ENCODE peak calls at places on chromosomes 13 and 19, in seven cellular contexts. Z, L, P, Q, S, G and X are unnamed samples.

GRCh38 chr13:80945328-80945727 is 604.4 kb upstream of the SPRY2 start:
- DNase-seq in Z (no peak), L (no peak), P (peak; percentile 12), Q (peak; percentile 71), S (no peak), G (no peak), X (no peak)

GRCh38 chr13:20608438-20609020 is 41.6 kb downstream of the IFT88 start:
- DNase-seq in Z (no peak), L (no peak), P (no peak), Q (no peak), S (no peak), G (no peak), X (no peak)

GRCh38 chr19:52453324-52454094 is at the start of gene ZNF578:
- DNase-seq in Z (no peak), L (no peak), P (peak; percentile 95), Q (no peak), S (no peak), G (peak; percentile 63), X (no peak)

GRCh38 chr13:37173214-37173613 is 67.8 kb upstream of the CSNK1A1L start:
- DNase-seq in Z (no peak), L (no peak), P (no peak), Q (no peak), S (no peak), G (no peak), X (no peak)

GRCh38 chr19:37594982-37595382 is 306 bp downstream of the ZNF540 start:
- DNase-seq in Z (no peak), L (peak; percentile 16), P (no peak), Q (no peak), S (no peak), G (no peak), X (no peak)

GRCh38 chr19:3494559-3494958 is 5.9 kb downstream of the DOHH start:
- DNase-seq in Z (no peak), L (no peak), P (no peak), Q (no peak), S (no peak), G (no peak), X (no peak)

GRCh38 chr13:30766957-30767603 is 31.7 kb downstream of the ALOX5AP start:
- DNase-seq in Z (no peak), L (peak; percentile 59), P (no peak), Q (no peak), S (no peak), G (no peak), X (no peak)

GRCh38 chr19:21117041-21117907 is 24.6 kb upstream of the ZNF431 start:
- DNase-seq in Z (no peak), L (no peak), P (no peak), Q (no peak), S (no peak), G (no peak), X (no peak)

GRCh38 chr19:54262066-54262465 is 5.0 kb upstream of the LILRB5 start:
- DNase-seq in Z (no peak), L (no peak), P (no peak), Q (no peak), S (no peak), G (no peak), X (no peak)

GRCh38 chr19:46271488-46272197 is 25.2 kb upstream of the HIF3A start:
- DNase-seq in Z (no peak), L (no peak), P (no peak), Q (no peak), S (no peak), G (no peak), X (no peak)

GRCh38 chr13:27770809-27771208 is 21.5 kb upstream of the GSX1 start:
- DNase-seq in Z (no peak), L (no peak), P (peak; percentile 20), Q (peak; percentile 42), S (peak; percentile 31), G (peak; percentile 11), X (no peak)

GRCh38 chr13:110825516-110825915 is 89.4 kb downstream of the ANKRD10 start:
- DNase-seq in Z (no peak), L (no peak), P (no peak), Q (no peak), S (no peak), G (no peak), X (no peak)

GRCh38 chr19:7748756-7749155 is 1.4 kb upstream of the CD209 start:
- DNase-seq in Z (peak; percentile 60), L (no peak), P (no peak), Q (peak; percentile 14), S (peak; percentile 50), G (no peak), X (peak; percentile 89)

GRCh38 chr19:41426952-41427646 is at the start of gene B3GNT8:
- DNase-seq in Z (peak; percentile 88), L (no peak), P (peak; percentile 71), Q (peak; percentile 59), S (no peak), G (peak; percentile 93), X (no peak)

GRCh38 chr13:48653074-48654054 is at the start of gene CYSLTR2:
- DNase-seq in Z (no peak), L (peak; percentile 35), P (peak; percentile 32), Q (no peak), S (no peak), G (no peak), X (no peak)

GRCh38 chr19:35222373-35223005 is 6.0 kb downstream of the FAM187B start:
- DNase-seq in Z (no peak), L (no peak), P (no peak), Q (no peak), S (no peak), G (no peak), X (no peak)

GRCh38 chr13:53405616-53406015 is 377.0 kb downstream of the OLFM4 start:
- DNase-seq in Z (peak; percentile 51), L (no peak), P (peak; percentile 15), Q (peak; percentile 2), S (no peak), G (no peak), X (no peak)

GRCh38 chr13:111947026-111947810 is 119.7 kb upstream of the SOX1 start:
- DNase-seq in Z (peak; percentile 20), L (no peak), P (no peak), Q (no peak), S (no peak), G (no peak), X (no peak)

GRCh38 chr13:108154421-108154858 is 60.9 kb downstream of the LIG4 start:
- DNase-seq in Z (no peak), L (no peak), P (no peak), Q (peak; percentile 95), S (no peak), G (no peak), X (no peak)

GRCh38 chr19:6772028-6772865 is at the start of gene VAV1:
- DNase-seq in Z (no peak), L (peak; percentile 64), P (peak; percentile 53), Q (no peak), S (no peak), G (peak; percentile 88), X (no peak)

GRCh38 chr13:33272531-33273124 is 12.9 kb downstream of the STARD13 start:
- DNase-seq in Z (no peak), L (no peak), P (no peak), Q (peak; percentile 52), S (no peak), G (no peak), X (no peak)

GRCh38 chr13:112012004-112012704 is 54.8 kb upstream of the SOX1 start:
- DNase-seq in Z (peak; percentile 52), L (no peak), P (no peak), Q (no peak), S (no peak), G (no peak), X (peak; percentile 56)

GRCh38 chr19:44527554-44527953 is 1.9 kb downstream of the CEACAM20 start:
- DNase-seq in Z (no peak), L (no peak), P (no peak), Q (no peak), S (no peak), G (no peak), X (no peak)

DNA sequence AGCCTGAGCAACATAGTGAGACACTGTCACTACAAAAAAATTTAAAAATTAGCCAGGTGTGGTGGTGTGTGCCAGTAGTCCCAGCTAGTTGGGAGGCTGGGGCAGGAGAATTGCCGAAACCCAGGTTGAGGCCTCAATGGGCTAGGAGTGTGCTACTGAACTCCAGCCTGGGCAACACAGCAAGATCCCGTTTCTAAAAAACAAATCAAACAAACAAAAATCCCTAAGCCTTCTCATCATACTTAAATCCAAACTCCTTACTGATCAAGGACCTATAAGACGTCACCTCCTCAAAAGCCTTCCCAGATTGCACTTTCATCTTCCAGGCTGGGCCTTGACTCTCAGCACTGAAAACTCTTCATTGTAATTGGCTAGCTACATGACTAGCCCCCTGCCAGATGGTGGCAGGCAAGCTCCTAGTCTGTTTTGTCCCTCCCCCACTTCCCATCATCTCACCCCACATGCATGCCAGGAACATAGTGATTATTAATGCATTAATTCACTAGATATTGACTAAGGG is 17.5 kb upstream of the NANOS3 start:
- DNase-seq in Z (no peak), L (no peak), P (peak; percentile 38), Q (no peak), S (no peak), G (peak; percentile 46), X (no peak)
- TF ChIP-seq JUND in Z (no peak), L (no peak), P (no peak), Q (no peak), S (no peak), G (no peak), X (no peak)

DNA sequence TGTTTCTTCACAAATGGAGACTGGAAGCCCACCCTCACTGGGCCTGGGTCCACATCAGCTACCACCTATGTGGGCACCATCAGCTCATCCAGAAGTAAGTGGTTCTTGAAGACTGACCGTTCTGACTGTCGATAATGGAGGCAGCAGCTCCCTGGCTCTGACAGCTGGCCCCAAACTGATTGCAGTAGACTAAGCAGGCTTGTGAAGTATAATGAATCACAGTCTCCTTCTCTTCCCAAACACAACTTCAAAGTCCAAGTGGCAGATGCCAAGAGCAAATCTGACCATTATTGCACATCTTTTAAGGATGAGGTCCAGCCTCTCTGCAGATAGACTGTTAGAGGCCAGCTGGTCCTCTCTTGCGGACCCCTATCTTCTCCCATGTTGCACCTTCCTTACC is 574.4 kb upstream of the KLF12 start:
- DNase-seq in Z (no peak), L (no peak), P (no peak), Q (no peak), S (no peak), G (no peak), X (no peak)
- TF ChIP-seq JUND in Z (no peak), L (no peak), P (no peak), Q (no peak), S (no peak), G (no peak), X (no peak)

DNA sequence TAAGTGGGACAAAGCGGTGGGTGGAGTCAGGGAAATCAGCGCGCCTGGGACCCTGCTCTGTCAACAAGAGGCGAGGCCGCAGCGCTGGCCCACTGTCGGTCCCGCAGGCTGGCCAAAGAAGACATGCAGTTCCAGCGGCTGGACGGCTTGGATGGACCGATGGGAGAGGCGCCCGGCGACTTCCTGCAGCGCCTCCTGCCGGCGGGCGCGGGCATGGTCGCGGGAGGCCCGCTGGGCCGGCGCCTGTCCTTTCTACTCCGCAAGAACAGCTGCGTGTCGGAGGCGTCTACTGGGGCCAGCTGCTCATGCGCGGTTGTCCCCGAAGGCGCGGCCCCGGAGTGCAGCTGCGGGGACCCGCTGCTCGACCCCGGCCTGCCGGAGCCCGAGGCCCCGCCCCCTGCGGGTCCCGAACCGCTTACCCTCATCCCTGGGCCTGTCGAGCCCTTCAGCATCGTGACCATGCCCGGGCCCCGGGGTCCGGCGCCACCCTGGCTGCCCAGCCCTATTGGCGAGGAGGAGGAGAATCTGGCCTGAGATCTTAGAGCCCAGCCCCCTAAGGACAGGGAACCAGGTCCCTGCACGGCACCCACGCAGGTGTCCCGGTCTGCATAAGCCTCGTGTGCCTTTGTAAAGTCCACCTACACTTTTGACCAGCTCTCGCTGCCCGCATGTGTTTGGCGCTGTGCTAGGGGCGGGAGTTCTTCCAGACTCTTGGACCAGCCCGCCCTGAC is 6.1 kb downstream of the BEST2 start:
- DNase-seq in Z (peak; percentile 95), L (no peak), P (peak; percentile 94), Q (peak; percentile 70), S (peak; percentile 52), G (peak; percentile 84), X (peak; percentile 66)
- TF ChIP-seq JUND in Z (no peak), L (no peak), P (no peak), Q (no peak), S (no peak), G (peak; percentile 43), X (no peak)

GRCh38 chr13:99439850-99440604 is 61.2 kb upstream of the TM9SF2 start:
- DNase-seq in Z (no peak), L (no peak), P (no peak), Q (no peak), S (no peak), G (no peak), X (no peak)
- TF ChIP-seq JUND in Z (no peak), L (no peak), P (no peak), Q (no peak), S (no peak), G (no peak), X (no peak)